ENCODE peak calls at places on chromosomes 11 and 22, in five cellular contexts. I is psoas muscle; P is CD4-positive, CD25-positive, alpha-beta regulatory T cell; H is brain microvascular endothelial cell; A is PC-9. M is an unnamed sample.
A peak's percentile ranks its signal among the peaks of the same experiment; 100 is the strongest.

GRCh38 chr11:9615031-9615451 is 41.6 kb downstream of the WEE1 start:
- DNase-seq in A (no peak), P (no peak), I (no peak), H (no peak), M (no peak)

GRCh38 chr11:61551630-61552029 is 29.2 kb downstream of the SYT7 start:
- DNase-seq in H (no peak), I (no peak), P (no peak), A (no peak), M (no peak)

GRCh38 chr11:61699737-61700160 is 19.6 kb downstream of the DAGLA start:
- DNase-seq in I (peak; percentile 51), A (peak; percentile 91), H (no peak), P (no peak), M (no peak)

GRCh38 chr11:45853616-45854219 is 6.4 kb downstream of the CRY2 start:
- DNase-seq in H (no peak), A (no peak), I (peak; percentile 41), P (no peak), M (no peak)

GRCh38 chr11:65468874-65469333 is 29.9 kb upstream of the MALAT1 start:
- DNase-seq in H (no peak), I (peak; percentile 58), A (peak; percentile 91), P (peak; percentile 35), M (peak; percentile 32)

GRCh38 chr11:101254037-101254436 is 124.4 kb upstream of the PGR start:
- DNase-seq in P (no peak), H (no peak), I (no peak), A (no peak), M (no peak)

GRCh38 chr11:117072517-117073218 is 25.6 kb downstream of the SIK3 start:
- DNase-seq in P (no peak), I (no peak), H (peak; percentile 93), A (peak; percentile 98), M (no peak)

GRCh38 chr22:38467438-38467903 is 425 bp upstream of the KDELR3 start:
- DNase-seq in H (no peak), I (peak; percentile 27), P (no peak), A (no peak), M (no peak)

GRCh38 chr11:33692013-33692504 is 8.6 kb downstream of the C11orf91 start:
- DNase-seq in I (peak; percentile 68), A (peak; percentile 99), H (peak; percentile 97), P (no peak), M (no peak)

GRCh38 chr11:135074397-135074998 is 662.5 kb upstream of the B3GAT1 start:
- DNase-seq in H (no peak), P (no peak), I (no peak), A (no peak), M (no peak)

GRCh38 chr11:119056397-119056999 is 507 bp downstream of the HYOU1 start:
- DNase-seq in A (peak; percentile 61), P (peak; percentile 40), H (no peak), I (no peak), M (peak; percentile 46)

GRCh38 chr22:35315141-35315854 is 15.6 kb downstream of the TOM1 start:
- DNase-seq in I (peak; percentile 74), P (no peak), H (no peak), A (peak; percentile 82), M (no peak)

GRCh38 chr22:23562186-23562585 is 17.9 kb downstream of the IGLL1 start:
- DNase-seq in P (no peak), I (no peak), H (no peak), A (no peak), M (no peak)

GRCh38 chr11:32597914-32598313 is 14.3 kb downstream of the EIF3M start:
- DNase-seq in H (no peak), A (no peak), P (no peak), I (no peak), M (no peak)

GRCh38 chr11:6693342-6694228 is 10.4 kb upstream of the MRPL17 start:
- DNase-seq in P (no peak), I (no peak), H (peak; percentile 94), A (no peak), M (peak; percentile 23)

GRCh38 chr11:38038777-38039176 is 1440.7 kb upstream of the RAG2 start:
- DNase-seq in A (no peak), P (no peak), H (no peak), I (no peak), M (no peak)

GRCh38 chr11:73308963-73309960 is 1.2 kb downstream of the ARHGEF17 start:
- DNase-seq in H (peak; percentile 94), P (no peak), A (peak; percentile 92), I (peak; percentile 91), M (no peak)

GRCh38 chr11:40118026-40118425 is 1341.4 kb downstream of the LRRC4C start:
- DNase-seq in I (no peak), H (no peak), P (no peak), A (no peak), M (no peak)

GRCh38 chr22:47914481-47915097 is 1152.1 kb downstream of the TBC1D22A start:
- DNase-seq in H (no peak), I (no peak), A (no peak), P (no peak), M (no peak)

GRCh38 chr22:37267128-37267587 is 15.2 kb upstream of the CYTH4 start:
- DNase-seq in I (no peak), P (peak; percentile 71), A (no peak), H (no peak), M (peak; percentile 42)

GRCh38 chr11:120182790-120183491 is 27.9 kb upstream of the OAF start:
- DNase-seq in H (no peak), P (no peak), A (no peak), I (peak; percentile 62), M (no peak)

GRCh38 chr11:2518112-2518982 is 73.5 kb downstream of the KCNQ1 start:
- DNase-seq in I (peak; percentile 6), H (no peak), A (no peak), P (no peak), M (no peak)

GRCh38 chr11:68837583-68838571 is 3.8 kb downstream of the CPT1A start:
- DNase-seq in P (no peak), H (no peak), A (no peak), I (no peak), M (no peak)
- H3K27ac ChIP-seq in P (peak overlapping the region; percentile 77), H (no peak overlapping the region), A (peak overlapping the region; percentile 88), I (peak overlapping the region; percentile 94), M (peak overlapping the region; percentile 65)

DNA sequence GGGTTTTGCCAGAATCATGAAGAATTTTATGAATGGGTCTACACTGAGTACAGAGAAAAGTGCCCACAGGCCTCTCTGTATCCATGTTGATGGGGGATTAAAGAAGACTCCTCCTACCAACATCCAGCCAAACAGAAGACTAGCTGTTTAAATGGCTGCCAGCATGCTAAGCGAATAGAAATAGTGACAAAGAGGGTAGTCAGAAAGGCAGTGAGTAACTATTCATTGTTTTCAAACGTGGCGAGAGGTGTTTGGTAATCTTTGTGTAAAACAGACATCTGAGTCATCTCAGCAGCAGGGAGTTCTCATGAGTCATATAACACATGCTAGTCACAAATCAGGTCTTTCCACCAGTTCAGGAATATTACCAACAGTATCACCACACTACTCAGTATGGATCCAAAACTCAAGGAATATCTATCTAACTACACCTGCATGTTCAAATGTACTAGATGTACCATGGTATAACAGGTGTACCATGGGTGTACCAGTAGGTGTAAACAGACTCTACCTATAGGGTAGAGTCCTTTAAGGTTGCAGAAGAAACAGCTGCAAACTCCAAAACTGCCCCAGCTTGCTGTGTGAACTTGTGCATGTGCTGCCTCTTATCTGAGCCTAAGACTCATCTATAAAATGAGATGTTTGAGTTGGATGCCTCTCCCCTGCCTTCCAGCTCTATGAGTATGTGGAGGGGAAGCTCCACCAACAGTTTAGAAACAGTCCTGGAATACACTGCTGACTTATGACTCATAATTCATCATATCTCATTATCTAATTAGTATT is 82.0 kb downstream of the SLC1A2 start:
- DNase-seq in I (no peak), A (peak; percentile 99), H (peak; percentile 98), P (no peak), M (no peak)
- H3K4me3 ChIP-seq in I (no peak overlapping the region), A (no peak overlapping the region), H (no peak overlapping the region), P (no peak overlapping the region), M (no peak overlapping the region)

GRCh38 chr11:57481315-57481714 is 21.0 kb downstream of the RTN4RL2 start:
- DNase-seq in P (no peak), A (no peak), H (no peak), I (no peak), M (no peak)

GRCh38 chr11:57481915-57482781 is 21.8 kb downstream of the RTN4RL2 start:
- DNase-seq in P (no peak), A (no peak), H (no peak), I (no peak), M (no peak)

GRCh38 chr11:57478971-57479663 is 18.8 kb downstream of the RTN4RL2 start:
- DNase-seq in H (no peak), A (no peak), I (no peak), P (no peak), M (no peak)

GRCh38 chr11:57480409-57481137 is 20.2 kb downstream of the RTN4RL2 start:
- DNase-seq in H (peak; percentile 29), A (peak; percentile 62), I (peak; percentile 66), P (peak; percentile 42), M (no peak)

GRCh38 chr11:57479925-57480324 is 19.6 kb downstream of the RTN4RL2 start:
- DNase-seq in H (no peak), A (no peak), P (no peak), I (no peak), M (no peak)
- H3K27me3 ChIP-seq in H (peaks cover 20% of the 10 kb centered on the region), A (peaks cover 28% of the 10 kb centered on the region), P (peaks cover 5% of the 10 kb centered on the region), I (peaks cover 7% of the 10 kb centered on the region), M (no peaks in the 10 kb centered on the region)

GRCh38 chr11:91591021-91591420 is 633.6 kb upstream of the FAT3 start:
- DNase-seq in A (no peak), P (no peak), H (no peak), I (no peak), M (no peak)
- H3K27ac ChIP-seq in A (no peak overlapping the region), P (no peak overlapping the region), H (no peak overlapping the region), I (no peak overlapping the region), M (no peak overlapping the region)

M was measured in effector memory CD4-positive, alpha-beta T cell.